ENCODE peak calls at places on chromosomes 12 and 14, in seven cellular contexts. E is HepG2, V is GM12878, S is K562, P is GM12891, N is SK-N-SH, I is H1. J is an unnamed sample.

GRCh38 chr14:81946808-81947798 is 413.4 kb upstream of the SEL1L start:
- DNase-seq in E (no peak), V (no peak), S (no peak), P (no peak), N (no peak), I (no peak), J (no peak)

GRCh38 chr12:32679091-32679909 is at the start of gene DNM1L:
- DNase-seq in E (peak), V (peak), S (peak), P (peak), N (peak), I (peak), J (peak)

GRCh38 chr14:59679872-59680271 is 103.3 kb upstream of the CCDC175 start:
- DNase-seq in E (no peak), V (no peak), S (no peak), P (no peak), N (no peak), I (no peak), J (no peak)

GRCh38 chr12:58803893-58804292 is 116.4 kb downstream of the LRIG3 start:
- DNase-seq in E (no peak), V (no peak), S (no peak), P (no peak), N (no peak), I (no peak), J (no peak)

GRCh38 chr14:50759800-50760543 is 71.0 kb downstream of the NIN start:
- DNase-seq in E (no peak), V (no peak), S (no peak), P (no peak), N (no peak), I (no peak), J (no peak)

GRCh38 chr14:53384536-53384935 is 231.4 kb upstream of the DDHD1 start:
- DNase-seq in E (no peak), V (no peak), S (no peak), P (no peak), N (no peak), I (no peak), J (no peak)

GRCh38 chr12:97313471-97314190 is 149.0 kb upstream of the RMST start:
- DNase-seq in E (peak), V (no peak), S (no peak), P (no peak), N (no peak), I (no peak), J (no peak)

GRCh38 chr14:98227000-98227726 is 1044.8 kb downstream of the BCL11B start:
- DNase-seq in E (no peak), V (peak), S (no peak), P (peak), N (no peak), I (no peak), J (peak)

GRCh38 chr12:107567871-107568619 is 117.6 kb upstream of the PWP1 start:
- DNase-seq in E (no peak), V (no peak), S (no peak), P (no peak), N (no peak), I (no peak), J (no peak)

GRCh38 chr12:132503611-132504204 is 13.8 kb downstream of the FBRSL1 start:
- DNase-seq in E (no peak), V (no peak), S (no peak), P (no peak), N (no peak), I (no peak), J (no peak)

GRCh38 chr14:58238252-58239247 is 6.1 kb upstream of the PSMA3 start:
- DNase-seq in E (no peak), V (no peak), S (peak), P (no peak), N (no peak), I (no peak), J (no peak)

GRCh38 chr12:131323879-131324278 is 370.2 kb downstream of the ADGRD1 start:
- DNase-seq in E (no peak), V (no peak), S (no peak), P (no peak), N (no peak), I (no peak), J (no peak)

GRCh38 chr12:119208626-119209061 is 29.9 kb downstream of the HSPB8 start:
- DNase-seq in E (peak), V (no peak), S (no peak), P (no peak), N (no peak), I (no peak), J (no peak)

GRCh38 chr14:53109028-53109687 is 44.0 kb downstream of the DDHD1 start:
- DNase-seq in E (no peak), V (peak), S (no peak), P (peak), N (no peak), I (no peak), J (peak)

GRCh38 chr14:90678846-90679362 is 137.3 kb downstream of the TTC7B start:
- DNase-seq in E (no peak), V (no peak), S (no peak), P (no peak), N (no peak), I (no peak), J (no peak)
- TF ChIP-seq TAF1 in E (no peak), V (no peak), S (no peak), P (no peak), N (no peak), I (no peak), J (no peak)

DNA sequence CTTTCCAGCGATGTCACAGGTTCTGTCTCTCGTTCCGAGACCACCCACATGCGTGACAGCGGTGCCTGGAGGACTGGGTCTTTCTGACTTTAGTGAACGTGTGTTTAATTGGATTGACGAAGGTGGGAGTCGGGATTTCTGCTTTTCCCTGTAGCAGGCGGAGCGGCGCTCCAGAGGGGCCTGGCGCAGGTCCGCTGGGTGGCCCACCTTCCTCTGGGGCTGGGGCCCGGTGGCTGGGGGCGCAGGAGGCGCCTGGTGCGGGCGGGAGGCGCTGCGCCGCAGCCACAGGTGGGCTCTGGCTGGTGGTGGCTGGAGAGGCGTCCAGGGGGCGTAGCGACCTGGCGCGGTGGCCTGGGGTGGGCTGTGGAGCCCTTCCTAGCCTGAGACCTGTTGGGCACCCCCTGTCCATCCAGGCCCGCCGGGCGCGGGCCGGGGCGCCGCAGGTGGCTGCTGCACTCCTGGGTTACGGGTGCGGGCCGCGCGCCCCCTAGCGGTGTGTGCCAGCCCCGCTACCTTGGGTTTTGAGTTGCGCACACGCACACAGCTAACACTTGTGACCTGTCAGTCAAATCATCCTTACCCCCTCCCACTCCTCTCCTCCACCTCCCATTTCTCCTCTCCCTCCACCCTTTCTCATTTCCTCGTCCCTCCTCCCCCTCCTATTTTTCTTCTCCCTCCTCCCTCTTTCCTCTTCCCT is 2.0 kb downstream of the MEG3 start:
- DNase-seq in E (no peak), V (no peak), S (peak), P (no peak), N (no peak), I (no peak), J (no peak)
- TF ChIP-seq POLR2AphosphoS5 in E (no peak), V (no peak), S (no peak), P (no peak), N (no peak), I (no peak), J (no peak)

DNA sequence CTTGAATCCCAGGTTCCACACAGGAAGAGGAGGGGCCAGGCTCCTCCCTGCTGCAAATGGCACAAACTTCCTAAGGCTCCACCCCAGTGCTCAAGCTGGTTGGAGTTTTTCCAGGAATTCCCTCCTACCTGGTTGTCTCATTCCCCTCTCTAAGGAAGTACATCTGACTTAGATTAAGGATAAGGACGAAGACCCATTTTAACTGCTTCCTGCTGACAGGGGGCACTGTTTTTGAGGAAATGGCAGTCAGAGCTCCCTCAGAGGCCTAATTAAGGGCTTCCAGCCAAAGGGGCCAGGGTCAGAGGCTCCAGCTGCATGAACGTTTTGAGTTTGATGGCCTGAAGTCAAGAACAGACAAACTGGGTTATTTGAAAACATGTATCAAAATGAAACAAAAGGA is 1084.7 kb downstream of the SLC6A15 start:
- DNase-seq in E (no peak), V (no peak), S (no peak), P (no peak), N (no peak), I (no peak), J (no peak)
- TF ChIP-seq TAF1 in E (no peak), V (no peak), S (no peak), P (no peak), N (no peak), I (no peak), J (no peak)

GRCh38 chr14:75205586-75205985 is 29.2 kb upstream of the TMED10 start:
- DNase-seq in E (no peak), V (no peak), S (no peak), P (no peak), N (no peak), I (no peak), J (no peak)
- TF ChIP-seq POLR2AphosphoS5 in E (no peak), V (no peak), S (no peak), P (no peak), N (no peak), I (no peak), J (no peak)

DNA sequence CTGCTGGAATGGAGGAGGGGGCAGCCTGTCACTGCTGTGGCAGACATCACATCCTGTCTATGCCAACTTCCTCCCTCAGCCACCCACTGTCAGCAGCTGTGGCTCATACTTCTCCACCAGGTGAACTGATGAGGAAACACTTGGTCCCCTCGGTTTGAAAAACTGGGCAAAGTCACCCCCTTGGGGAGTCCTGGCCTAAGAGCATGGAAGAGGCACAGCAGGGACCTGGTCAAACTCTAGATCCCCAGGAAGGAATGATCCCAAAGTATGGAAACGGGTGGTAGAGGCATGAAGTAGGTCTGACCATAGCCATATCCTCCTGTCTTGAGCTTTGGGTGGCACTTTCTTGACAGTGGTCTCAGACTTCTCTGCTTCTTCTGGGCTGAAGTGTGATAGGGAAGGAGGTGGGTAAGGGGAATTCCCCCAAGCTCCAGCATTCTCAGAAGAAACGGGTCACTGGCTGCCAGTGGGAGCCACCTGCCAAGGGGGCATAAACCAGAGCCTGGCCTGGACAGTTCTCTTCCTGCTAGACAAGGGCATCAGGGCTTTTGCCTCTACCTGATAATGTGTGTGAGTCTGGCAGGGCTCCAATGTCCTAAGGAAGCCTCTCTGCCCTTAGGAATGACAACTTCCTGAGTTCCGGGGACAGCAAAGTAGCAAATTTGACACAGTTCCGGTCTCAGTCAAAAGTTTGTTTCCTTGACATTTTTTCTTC is 36.0 kb downstream of the FMNL3 start:
- DNase-seq in E (no peak), V (no peak), S (no peak), P (no peak), N (no peak), I (no peak), J (no peak)
- TF ChIP-seq TAF1 in E (no peak), V (no peak), S (no peak), P (no peak), N (no peak), I (no peak), J (no peak)

GRCh38 chr12:48356041-48356768 is 5.5 kb upstream of the ZNF641 start:
- DNase-seq in E (peak), V (no peak), S (peak), P (no peak), N (no peak), I (no peak), J (no peak)

GRCh38 chr12:48349471-48349870 is 1.2 kb downstream of the ZNF641 start:
- DNase-seq in E (no peak), V (no peak), S (no peak), P (no peak), N (no peak), I (no peak), J (no peak)

GRCh38 chr12:48352157-48352775 is 1.5 kb upstream of the ZNF641 start:
- DNase-seq in E (no peak), V (no peak), S (peak), P (no peak), N (no peak), I (no peak), J (no peak)

GRCh38 chr12:48350249-48351021 is at the start of gene ZNF641:
- DNase-seq in E (peak), V (no peak), S (peak), P (peak), N (peak), I (no peak), J (peak)

GRCh38 chr12:48351022-48351708 is 446 bp upstream of the ZNF641 start:
- DNase-seq in E (peak), V (no peak), S (no peak), P (no peak), N (no peak), I (no peak), J (no peak)
- TF ChIP-seq POLR2AphosphoS5 in E (no peak), V (no peak), S (no peak), P (no peak), N (no peak), I (no peak), J (no peak)

DNA sequence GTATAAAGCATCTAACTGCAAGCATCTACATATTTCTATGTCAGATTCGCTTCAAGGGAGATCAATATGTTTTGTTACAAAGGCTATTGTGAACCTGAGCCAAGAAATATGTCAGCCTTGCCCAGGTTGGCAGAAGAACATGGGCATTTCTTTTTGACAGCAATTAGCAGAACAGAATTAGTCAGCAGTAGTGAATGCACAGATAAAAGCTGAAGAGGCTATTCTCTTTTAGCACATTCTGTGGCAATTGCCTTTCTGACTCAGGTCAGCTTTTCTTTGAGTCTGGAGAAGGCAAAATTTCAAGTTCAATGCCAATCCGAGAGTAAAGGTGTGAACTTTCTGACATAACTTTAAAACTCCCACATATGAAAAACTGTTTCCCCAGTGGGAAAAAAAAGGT is 140.2 kb downstream of the ALG10B start:
- DNase-seq in E (no peak), V (no peak), S (no peak), P (no peak), N (no peak), I (no peak), J (no peak)
- TF ChIP-seq TAF1 in E (no peak), V (no peak), S (no peak), P (no peak), N (no peak), I (no peak), J (no peak)

DNA sequence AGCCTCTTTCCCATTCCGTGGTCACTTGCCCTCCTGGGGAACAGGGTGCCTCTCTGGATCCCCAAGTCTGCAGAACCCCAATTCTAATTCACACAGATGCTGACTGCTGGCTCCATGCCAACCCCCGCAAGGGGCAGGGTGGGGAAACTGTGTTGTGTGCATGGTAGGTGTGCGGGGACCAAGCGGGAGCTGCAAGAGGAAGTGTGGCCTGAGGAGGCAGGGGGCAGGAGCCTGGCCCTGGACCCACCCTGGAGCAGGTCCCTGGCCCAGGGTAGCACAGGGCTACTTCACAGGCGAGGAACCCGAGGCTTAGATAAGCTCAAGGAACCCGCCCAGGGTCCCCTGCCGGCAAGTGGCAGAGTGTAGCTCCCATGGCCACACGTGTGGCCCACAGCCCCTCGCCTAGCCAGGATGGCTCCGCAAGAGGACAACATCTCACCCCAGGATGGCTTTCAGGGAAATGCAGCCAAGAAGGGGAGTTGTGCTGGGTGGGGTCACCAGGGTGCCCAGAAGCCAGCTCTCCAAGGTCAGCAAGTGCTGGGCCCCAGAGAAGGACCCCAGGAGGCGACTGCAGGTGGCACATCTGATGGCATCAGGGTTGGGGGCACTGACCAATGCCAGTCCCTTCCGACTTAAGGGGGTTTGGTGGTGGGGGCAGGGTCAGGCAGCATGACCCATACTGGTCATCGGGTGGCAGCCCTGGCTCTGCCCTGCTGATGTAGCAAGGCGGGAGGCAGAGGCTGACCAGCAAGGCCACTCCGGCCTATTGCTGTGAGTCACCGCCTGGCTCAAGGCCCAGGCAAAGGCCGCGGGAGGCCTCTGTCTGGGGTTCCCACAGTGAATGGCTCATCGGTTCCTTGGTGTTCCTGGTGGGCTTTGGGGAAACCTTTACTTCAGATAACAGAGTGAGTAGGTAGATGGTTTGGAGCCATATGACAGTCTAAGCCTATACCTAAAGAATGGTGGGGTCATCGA is 37.3 kb upstream of the EML1 start:
- DNase-seq in E (peak), V (no peak), S (no peak), P (no peak), N (no peak), I (no peak), J (no peak)
- TF ChIP-seq POLR2AphosphoS5 in E (no peak), V (no peak), S (no peak), P (no peak), N (peak), I (no peak), J (no peak)

DNA sequence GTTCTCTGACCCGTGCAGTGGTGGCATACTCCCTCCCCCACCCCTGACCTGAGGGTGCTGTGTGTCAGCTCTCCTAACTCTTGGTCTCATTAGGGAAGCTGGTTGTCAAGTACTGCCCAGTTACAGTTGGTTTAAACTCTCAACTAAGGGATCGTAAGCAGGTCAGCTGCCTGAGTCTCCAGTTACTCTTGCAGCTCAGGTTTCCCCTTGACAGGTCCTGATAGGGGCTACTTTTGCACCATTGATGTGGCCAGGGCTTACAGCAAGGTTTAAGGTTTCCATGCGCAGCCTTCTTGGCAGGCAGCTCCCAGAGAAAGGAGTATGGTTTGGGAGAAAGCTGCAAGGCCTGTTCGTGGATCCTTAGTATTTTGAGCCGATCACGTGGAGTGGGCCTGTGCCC is 74.5 kb downstream of the ETV6 start:
- DNase-seq in E (no peak), V (no peak), S (no peak), P (no peak), N (no peak), I (no peak), J (no peak)
- TF ChIP-seq TAF1 in E (no peak), V (no peak), S (no peak), P (no peak), N (no peak), I (no peak), J (no peak)

GRCh38 chr12:124472690-124473279 is 94.6 kb downstream of the NCOR2 start:
- DNase-seq in E (no peak), V (no peak), S (no peak), P (no peak), N (no peak), I (no peak), J (no peak)

GRCh38 chr12:124475295-124476010 is 92.0 kb downstream of the NCOR2 start:
- DNase-seq in E (no peak), V (no peak), S (no peak), P (no peak), N (no peak), I (no peak), J (no peak)

GRCh38 chr12:124477109-124477915 is 90.1 kb downstream of the NCOR2 start:
- DNase-seq in E (no peak), V (peak), S (no peak), P (no peak), N (no peak), I (no peak), J (no peak)

GRCh38 chr12:124476011-124476400 is 91.4 kb downstream of the NCOR2 start:
- DNase-seq in E (no peak), V (no peak), S (no peak), P (no peak), N (no peak), I (no peak), J (no peak)

GRCh38 chr12:124474709-124475108 is 92.7 kb downstream of the NCOR2 start:
- DNase-seq in E (no peak), V (no peak), S (no peak), P (no peak), N (no peak), I (no peak), J (no peak)
- TF ChIP-seq POLR2AphosphoS5 in E (no peak), V (no peak), S (no peak), P (no peak), N (no peak), I (no peak), J (no peak)

J was measured in GM12892.